ENCODE peak calls at places on chromosome 12, in nine cellular contexts. One of them, this sample, is unnamed.

GRCh38 chr12:10186299-10186698 is 7.5 kb downstream of the TMEM52B start:
- DNase-seq in sigmoid colon: peak
- DNase-seq in stomach: peak
- DNase-seq in transverse colon: peak
- DNase-seq in ovary: no peak
- DNase-seq in A549: no peak
- DNase-seq in HepG2: no peak
- DNase-seq in tibial nerve: peak
- DNase-seq in esophagus muscularis mucosa: peak
- DNase-seq in this sample: no peak

GRCh38 chr12:31491819-31492598 is 98.9 kb downstream of the DENND5B start:
- DNase-seq in sigmoid colon: no peak
- DNase-seq in stomach: no peak
- DNase-seq in transverse colon: no peak
- DNase-seq in ovary: no peak
- DNase-seq in A549: peak
- DNase-seq in HepG2: peak
- DNase-seq in tibial nerve: no peak
- DNase-seq in esophagus muscularis mucosa: no peak
- DNase-seq in this sample: no peak

GRCh38 chr12:93468008-93468371 is 676 bp downstream of the MRPL42 start:
- DNase-seq in sigmoid colon: no peak
- DNase-seq in stomach: no peak
- DNase-seq in transverse colon: no peak
- DNase-seq in ovary: no peak
- DNase-seq in A549: no peak
- DNase-seq in HepG2: no peak
- DNase-seq in tibial nerve: no peak
- DNase-seq in esophagus muscularis mucosa: no peak
- DNase-seq in this sample: no peak

GRCh38 chr12:122721057-122721545 is 4.5 kb upstream of the HCAR3 start:
- DNase-seq in sigmoid colon: no peak
- DNase-seq in stomach: no peak
- DNase-seq in transverse colon: no peak
- DNase-seq in ovary: no peak
- DNase-seq in A549: no peak
- DNase-seq in HepG2: peak
- DNase-seq in tibial nerve: no peak
- DNase-seq in esophagus muscularis mucosa: no peak
- DNase-seq in this sample: no peak

GRCh38 chr12:79455314-79455713 is 235.4 kb downstream of the PAWR start:
- DNase-seq in sigmoid colon: no peak
- DNase-seq in stomach: no peak
- DNase-seq in transverse colon: no peak
- DNase-seq in ovary: peak
- DNase-seq in A549: no peak
- DNase-seq in HepG2: no peak
- DNase-seq in tibial nerve: no peak
- DNase-seq in esophagus muscularis mucosa: no peak
- DNase-seq in this sample: no peak

GRCh38 chr12:65372574-65372973 is 94.1 kb downstream of the MSRB3 start:
- DNase-seq in sigmoid colon: no peak
- DNase-seq in stomach: no peak
- DNase-seq in transverse colon: no peak
- DNase-seq in ovary: no peak
- DNase-seq in A549: no peak
- DNase-seq in HepG2: no peak
- DNase-seq in tibial nerve: no peak
- DNase-seq in esophagus muscularis mucosa: no peak
- DNase-seq in this sample: no peak

GRCh38 chr12:114625294-114625851 is 58.6 kb downstream of the TBX3 start:
- DNase-seq in sigmoid colon: no peak
- DNase-seq in stomach: peak
- DNase-seq in transverse colon: peak
- DNase-seq in ovary: no peak
- DNase-seq in A549: peak
- DNase-seq in HepG2: peak
- DNase-seq in tibial nerve: no peak
- DNase-seq in esophagus muscularis mucosa: no peak
- DNase-seq in this sample: no peak

GRCh38 chr12:56838602-56839488 is 75.7 kb downstream of the HSD17B6 start:
- DNase-seq in sigmoid colon: no peak
- DNase-seq in stomach: no peak
- DNase-seq in transverse colon: no peak
- DNase-seq in ovary: peak
- DNase-seq in A549: no peak
- DNase-seq in HepG2: no peak
- DNase-seq in tibial nerve: no peak
- DNase-seq in esophagus muscularis mucosa: no peak
- DNase-seq in this sample: no peak

GRCh38 chr12:115227137-115227615 is 543.2 kb upstream of the TBX3 start:
- DNase-seq in sigmoid colon: no peak
- DNase-seq in stomach: no peak
- DNase-seq in transverse colon: no peak
- DNase-seq in ovary: no peak
- DNase-seq in A549: peak
- DNase-seq in HepG2: peak
- DNase-seq in tibial nerve: no peak
- DNase-seq in esophagus muscularis mucosa: no peak
- DNase-seq in this sample: no peak

GRCh38 chr12:30111719-30112118 is 328.0 kb upstream of the TMTC1 start:
- DNase-seq in sigmoid colon: no peak
- DNase-seq in stomach: no peak
- DNase-seq in transverse colon: no peak
- DNase-seq in ovary: no peak
- DNase-seq in A549: no peak
- DNase-seq in HepG2: no peak
- DNase-seq in tibial nerve: no peak
- DNase-seq in esophagus muscularis mucosa: no peak
- DNase-seq in this sample: no peak

GRCh38 chr12:10364839-10365681 is 24.8 kb downstream of the KLRK1 start:
- DNase-seq in sigmoid colon: peak
- DNase-seq in stomach: peak
- DNase-seq in transverse colon: peak
- DNase-seq in ovary: peak
- DNase-seq in A549: peak
- DNase-seq in HepG2: peak
- DNase-seq in tibial nerve: peak
- DNase-seq in esophagus muscularis mucosa: no peak
- DNase-seq in this sample: no peak

GRCh38 chr12:47730341-47730744 is 5.1 kb upstream of the ENDOU start:
- DNase-seq in sigmoid colon: no peak
- DNase-seq in stomach: peak
- DNase-seq in transverse colon: no peak
- DNase-seq in ovary: no peak
- DNase-seq in A549: no peak
- DNase-seq in HepG2: no peak
- DNase-seq in tibial nerve: no peak
- DNase-seq in esophagus muscularis mucosa: no peak
- DNase-seq in this sample: no peak

GRCh38 chr12:68876471-68876870 is 56.5 kb downstream of the CPM start:
- DNase-seq in sigmoid colon: no peak
- DNase-seq in stomach: no peak
- DNase-seq in transverse colon: no peak
- DNase-seq in ovary: no peak
- DNase-seq in A549: no peak
- DNase-seq in HepG2: no peak
- DNase-seq in tibial nerve: no peak
- DNase-seq in esophagus muscularis mucosa: no peak
- DNase-seq in this sample: no peak

GRCh38 chr12:31732926-31733548 is 4.2 kb upstream of the AMN1 start:
- DNase-seq in sigmoid colon: no peak
- DNase-seq in stomach: no peak
- DNase-seq in transverse colon: no peak
- DNase-seq in ovary: no peak
- DNase-seq in A549: peak
- DNase-seq in HepG2: peak
- DNase-seq in tibial nerve: no peak
- DNase-seq in esophagus muscularis mucosa: no peak
- DNase-seq in this sample: no peak

GRCh38 chr12:95998611-95999300 is 2.6 kb upstream of the HAL start:
- DNase-seq in sigmoid colon: no peak
- DNase-seq in stomach: no peak
- DNase-seq in transverse colon: peak
- DNase-seq in ovary: no peak
- DNase-seq in A549: peak
- DNase-seq in HepG2: peak
- DNase-seq in tibial nerve: peak
- DNase-seq in esophagus muscularis mucosa: no peak
- DNase-seq in this sample: no peak

GRCh38 chr12:54383041-54383609 is 1.4 kb downstream of the ZNF385A start:
- DNase-seq in sigmoid colon: no peak
- DNase-seq in stomach: no peak
- DNase-seq in transverse colon: no peak
- DNase-seq in ovary: no peak
- DNase-seq in A549: no peak
- DNase-seq in HepG2: no peak
- DNase-seq in tibial nerve: no peak
- DNase-seq in esophagus muscularis mucosa: no peak
- DNase-seq in this sample: peak

GRCh38 chr12:44063671-44064070 is 227.8 kb downstream of the TMEM117 start:
- DNase-seq in sigmoid colon: no peak
- DNase-seq in stomach: no peak
- DNase-seq in transverse colon: no peak
- DNase-seq in ovary: no peak
- DNase-seq in A549: no peak
- DNase-seq in HepG2: no peak
- DNase-seq in tibial nerve: no peak
- DNase-seq in esophagus muscularis mucosa: no peak
- DNase-seq in this sample: no peak
- TF ChIP-seq EP300 in sigmoid colon: no peak
- TF ChIP-seq EP300 in stomach: no peak
- TF ChIP-seq EP300 in transverse colon: no peak
- TF ChIP-seq EP300 in ovary: no peak
- TF ChIP-seq EP300 in A549: no peak
- TF ChIP-seq EP300 in HepG2: no peak
- TF ChIP-seq EP300 in tibial nerve: no peak
- TF ChIP-seq EP300 in esophagus muscularis mucosa: no peak
- TF ChIP-seq EP300 in this sample: no peak

DNA sequence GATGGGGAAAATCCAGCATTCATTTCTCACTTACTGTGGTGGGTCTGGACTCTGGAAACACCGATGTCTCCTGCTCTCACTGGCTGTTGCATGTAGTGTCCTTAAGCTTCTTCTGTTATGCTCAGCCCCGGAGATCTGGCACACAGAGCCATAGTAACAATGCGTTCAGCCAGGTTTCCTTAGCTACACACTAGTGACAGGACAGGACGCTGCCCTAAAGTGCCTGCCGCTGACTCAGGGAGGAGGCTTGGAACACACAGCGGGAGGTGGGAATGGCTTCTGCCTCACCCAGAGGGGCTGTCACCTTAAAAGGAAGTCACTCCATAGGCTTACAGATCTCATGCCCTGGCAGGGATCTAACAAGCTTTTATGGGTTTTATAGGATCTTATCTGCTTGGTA is 95.4 kb upstream of the LMNTD1 start:
- DNase-seq in sigmoid colon: peak
- DNase-seq in stomach: no peak
- DNase-seq in transverse colon: peak
- DNase-seq in ovary: no peak
- DNase-seq in A549: peak
- DNase-seq in HepG2: no peak
- DNase-seq in tibial nerve: no peak
- DNase-seq in esophagus muscularis mucosa: no peak
- DNase-seq in this sample: peak
- TF ChIP-seq EP300 in sigmoid colon: no peak
- TF ChIP-seq EP300 in stomach: no peak
- TF ChIP-seq EP300 in transverse colon: no peak
- TF ChIP-seq EP300 in ovary: no peak
- TF ChIP-seq EP300 in A549: no peak
- TF ChIP-seq EP300 in HepG2: no peak
- TF ChIP-seq EP300 in tibial nerve: no peak
- TF ChIP-seq EP300 in esophagus muscularis mucosa: no peak
- TF ChIP-seq EP300 in this sample: no peak

GRCh38 chr12:91774471-91774921 is 371.1 kb downstream of the BTG1 start:
- DNase-seq in sigmoid colon: no peak
- DNase-seq in stomach: no peak
- DNase-seq in transverse colon: no peak
- DNase-seq in ovary: no peak
- DNase-seq in A549: no peak
- DNase-seq in HepG2: no peak
- DNase-seq in tibial nerve: no peak
- DNase-seq in esophagus muscularis mucosa: no peak
- DNase-seq in this sample: no peak
- TF ChIP-seq EP300 in sigmoid colon: no peak
- TF ChIP-seq EP300 in stomach: no peak
- TF ChIP-seq EP300 in transverse colon: no peak
- TF ChIP-seq EP300 in ovary: no peak
- TF ChIP-seq EP300 in A549: no peak
- TF ChIP-seq EP300 in HepG2: no peak
- TF ChIP-seq EP300 in tibial nerve: no peak
- TF ChIP-seq EP300 in esophagus muscularis mucosa: no peak
- TF ChIP-seq EP300 in this sample: no peak

GRCh38 chr12:6423267-6424007 is 21.3 kb upstream of the CD27 start:
- DNase-seq in sigmoid colon: peak
- DNase-seq in stomach: peak
- DNase-seq in transverse colon: peak
- DNase-seq in ovary: peak
- DNase-seq in A549: peak
- DNase-seq in HepG2: peak
- DNase-seq in tibial nerve: peak
- DNase-seq in esophagus muscularis mucosa: no peak
- DNase-seq in this sample: peak

GRCh38 chr12:6426882-6427671 is 17.7 kb upstream of the CD27 start:
- DNase-seq in sigmoid colon: no peak
- DNase-seq in stomach: peak
- DNase-seq in transverse colon: peak
- DNase-seq in ovary: no peak
- DNase-seq in A549: no peak
- DNase-seq in HepG2: no peak
- DNase-seq in tibial nerve: no peak
- DNase-seq in esophagus muscularis mucosa: no peak
- DNase-seq in this sample: no peak

GRCh38 chr12:6425588-6426531 is 18.9 kb upstream of the CD27 start:
- DNase-seq in sigmoid colon: no peak
- DNase-seq in stomach: peak
- DNase-seq in transverse colon: no peak
- DNase-seq in ovary: no peak
- DNase-seq in A549: no peak
- DNase-seq in HepG2: peak
- DNase-seq in tibial nerve: no peak
- DNase-seq in esophagus muscularis mucosa: no peak
- DNase-seq in this sample: no peak

GRCh38 chr12:6424848-6425247 is 19.9 kb upstream of the CD27 start:
- DNase-seq in sigmoid colon: no peak
- DNase-seq in stomach: peak
- DNase-seq in transverse colon: no peak
- DNase-seq in ovary: no peak
- DNase-seq in A549: no peak
- DNase-seq in HepG2: no peak
- DNase-seq in tibial nerve: no peak
- DNase-seq in esophagus muscularis mucosa: no peak
- DNase-seq in this sample: no peak

DNA sequence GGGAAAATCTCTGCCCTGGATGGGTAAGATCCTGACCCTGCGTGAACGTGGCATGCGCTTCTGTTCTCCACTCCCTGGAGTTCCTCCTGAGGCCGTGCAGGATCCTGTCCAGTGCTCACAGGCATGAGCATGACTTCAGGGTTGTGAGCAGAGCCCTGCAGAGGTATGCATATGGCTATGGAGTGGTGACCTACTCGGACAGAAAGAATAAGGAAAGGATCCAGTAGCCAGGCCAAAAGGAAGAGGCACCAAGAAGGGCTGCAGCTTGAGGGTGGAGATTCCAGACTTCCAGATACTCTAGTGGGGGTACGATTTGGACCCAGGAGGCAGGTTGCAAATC is 20.8 kb upstream of the CD27 start:
- DNase-seq in sigmoid colon: no peak
- DNase-seq in stomach: no peak
- DNase-seq in transverse colon: no peak
- DNase-seq in ovary: no peak
- DNase-seq in A549: no peak
- DNase-seq in HepG2: no peak
- DNase-seq in tibial nerve: no peak
- DNase-seq in esophagus muscularis mucosa: no peak
- DNase-seq in this sample: no peak
- TF ChIP-seq EP300 in sigmoid colon: no peak
- TF ChIP-seq EP300 in stomach: no peak
- TF ChIP-seq EP300 in transverse colon: no peak
- TF ChIP-seq EP300 in ovary: no peak
- TF ChIP-seq EP300 in A549: no peak
- TF ChIP-seq EP300 in HepG2: no peak
- TF ChIP-seq EP300 in tibial nerve: no peak
- TF ChIP-seq EP300 in esophagus muscularis mucosa: no peak
- TF ChIP-seq EP300 in this sample: no peak